ENCODE peak calls at places on chromosome 22, in five cellular contexts. C is heart left ventricle, O is NCI-H1417, D is endothelial cell, N is sciatic nerve. T is an unnamed sample.

GRCh38 chr22:19998232-19998951 is 18.2 kb downstream of the ARVCF start:
- DNase-seq in D (no peak), O (no peak), C (peak), N (no peak), T (no peak)

GRCh38 chr22:45014658-45015057 is 4.9 kb upstream of the PHF21B start:
- DNase-seq in N (no peak), O (no peak), C (no peak), D (no peak), T (no peak)

GRCh38 chr22:38135133-38135706 is 24.7 kb upstream of the BAIAP2L2 start:
- DNase-seq in D (no peak), N (peak), O (no peak), C (no peak), T (no peak)

GRCh38 chr22:33180371-33180770 is 122.2 kb upstream of the SYN3 start:
- DNase-seq in O (no peak), N (no peak), D (no peak), C (no peak), T (no peak)

GRCh38 chr22:22578702-22579424 is 19.8 kb upstream of the PRAME start:
- DNase-seq in O (no peak), D (no peak), C (no peak), N (no peak), T (no peak)

GRCh38 chr22:46374663-46375474 is 39.4 kb downstream of the TRMU start:
- DNase-seq in C (no peak), D (no peak), O (no peak), N (no peak), T (no peak)

GRCh38 chr22:47165998-47166397 is 403.5 kb downstream of the TBC1D22A start:
- DNase-seq in N (peak), C (peak), O (peak), D (no peak), T (no peak)

GRCh38 chr22:41576877-41577276 is 12.8 kb downstream of the PMM1 start:
- DNase-seq in O (no peak), N (no peak), D (peak), C (peak), T (peak)

GRCh38 chr22:37336474-37337028 is 54.2 kb downstream of the CYTH4 start:
- DNase-seq in N (no peak), D (no peak), C (no peak), O (no peak), T (no peak)

GRCh38 chr22:27986459-27986858 is 67.4 kb upstream of the PITPNB start:
- DNase-seq in N (no peak), C (peak), D (no peak), O (no peak), T (peak)

GRCh38 chr22:21688706-21689381 is 23.0 kb downstream of the PPIL2 start:
- DNase-seq in C (no peak), N (no peak), D (no peak), O (no peak), T (no peak)

GRCh38 chr22:28314959-28315358 is 364.7 kb downstream of the TTC28 start:
- DNase-seq in N (no peak), C (no peak), D (no peak), O (no peak), T (no peak)

GRCh38 chr22:50189849-50190181 is 4.1 kb downstream of the TRABD start:
- DNase-seq in O (no peak), C (no peak), N (no peak), D (no peak), T (no peak)

T was measured in activated CD4-positive, alpha-beta memory T cell treated with anti-CD3 and anti-CD28 coated beads, Interleukin-2, amount 10 ng/mL, durations not matched to agents 7 days and 5 days.